ENCODE peak calls at places on chromosomes 3 and 15, in nine cellular contexts. B is tibial nerve, Y is endothelial cell, J is uterus, V is PC-3, W is NB4, Q is cardiac fibroblast, L is choroid plexus epithelial cell, N is mucosa of descending colon. C is an unnamed sample.

GRCh38 chr15:46343527-46343926 is 708.7 kb downstream of the SQOR start:
- DNase-seq in B (no peak), Y (no peak), J (no peak), V (no peak), W (no peak), Q (no peak), L (no peak), N (no peak), C (no peak)

GRCh38 chr15:40008061-40008460 is 30.9 kb downstream of the SRP14 start:
- DNase-seq in B (no peak), Y (no peak), J (no peak), V (no peak), W (no peak), Q (no peak), L (peak), N (no peak), C (no peak)

GRCh38 chr3:187243933-187244564 is 46.8 kb downstream of the RTP1 start:
- DNase-seq in B (peak), Y (no peak), J (no peak), V (peak), W (no peak), Q (peak), L (peak), N (no peak), C (no peak)

GRCh38 chr3:127748754-127749327 is 73.5 kb downstream of the MGLL start:
- DNase-seq in B (no peak), Y (no peak), J (no peak), V (no peak), W (no peak), Q (peak), L (no peak), N (no peak), C (no peak)

GRCh38 chr3:193780810-193781472 is 187.9 kb downstream of the OPA1 start:
- DNase-seq in B (peak), Y (peak), J (peak), V (peak), W (peak), Q (peak), L (peak), N (peak), C (peak)

GRCh38 chr3:51974963-51975856 is at the start of gene ABHD14A:
- DNase-seq in B (no peak), Y (peak), J (peak), V (peak), W (peak), Q (peak), L (peak), N (peak), C (peak)

GRCh38 chr3:120348065-120348980 is 831 bp downstream of the LRRC58 start:
- DNase-seq in B (peak), Y (no peak), J (no peak), V (peak), W (peak), Q (peak), L (peak), N (no peak), C (peak)

GRCh38 chr15:71549100-71549499 is 261.3 kb upstream of the NR2E3 start:
- DNase-seq in B (no peak), Y (no peak), J (no peak), V (no peak), W (no peak), Q (no peak), L (no peak), N (no peak), C (no peak)

GRCh38 chr3:21290557-21290956 is 460.5 kb downstream of the ZNF385D start:
- DNase-seq in B (no peak), Y (no peak), J (no peak), V (peak), W (no peak), Q (peak), L (no peak), N (no peak), C (no peak)

GRCh38 chr15:55823699-55824098 is 80.7 kb upstream of the PRTG start:
- DNase-seq in B (no peak), Y (no peak), J (no peak), V (no peak), W (no peak), Q (peak), L (peak), N (no peak), C (no peak)

GRCh38 chr15:61444585-61444984 is 215.5 kb upstream of the RORA start:
- DNase-seq in B (no peak), Y (no peak), J (no peak), V (no peak), W (no peak), Q (no peak), L (no peak), N (no peak), C (no peak)

GRCh38 chr15:99167201-99167600 is 62.3 kb downstream of the SYNM start:
- DNase-seq in B (no peak), Y (no peak), J (no peak), V (no peak), W (no peak), Q (no peak), L (no peak), N (no peak), C (no peak)

GRCh38 chr15:51775967-51776816 is 24.8 kb downstream of the TMOD2 start:
- DNase-seq in B (peak), Y (peak), J (peak), V (peak), W (peak), Q (peak), L (peak), N (no peak), C (peak)

GRCh38 chr15:64503640-64504039 is 43.3 kb downstream of the ZNF609 start:
- DNase-seq in B (no peak), Y (no peak), J (no peak), V (no peak), W (no peak), Q (no peak), L (no peak), N (no peak), C (no peak)

GRCh38 chr3:190322604-190323240 is 476 bp upstream of the CLDN1 start:
- DNase-seq in B (peak), Y (no peak), J (peak), V (no peak), W (peak), Q (peak), L (peak), N (no peak), C (no peak)

GRCh38 chr15:51349156-51349844 is 7.8 kb downstream of the GLDN start:
- DNase-seq in B (no peak), Y (no peak), J (no peak), V (no peak), W (no peak), Q (peak), L (peak), N (no peak), C (no peak)

GRCh38 chr3:185823280-185824044 is 1.4 kb downstream of the IGF2BP2 start:
- DNase-seq in B (peak), Y (peak), J (peak), V (peak), W (peak), Q (peak), L (peak), N (peak), C (peak)

GRCh38 chr3:16143870-16144568 is 30.5 kb upstream of the GALNT15 start:
- DNase-seq in B (no peak), Y (no peak), J (no peak), V (peak), W (no peak), Q (no peak), L (no peak), N (no peak), C (no peak)

GRCh38 chr15:60462027-60462426 is 16.9 kb downstream of the ICE2 start:
- DNase-seq in B (no peak), Y (no peak), J (no peak), V (no peak), W (no peak), Q (peak), L (peak), N (no peak), C (no peak)

GRCh38 chr15:67024322-67024997 is 40.9 kb upstream of the SMAD3 start:
- DNase-seq in B (peak), Y (no peak), J (peak), V (peak), W (peak), Q (peak), L (peak), N (peak), C (peak)

GRCh38 chr3:57112206-57112605 is 51.7 kb downstream of the SPATA12 start:
- DNase-seq in B (no peak), Y (no peak), J (no peak), V (no peak), W (peak), Q (no peak), L (peak), N (no peak), C (peak)

GRCh38 chr3:72182206-72182605 is 397.3 kb upstream of the PROK2 start:
- DNase-seq in B (no peak), Y (no peak), J (no peak), V (no peak), W (no peak), Q (no peak), L (no peak), N (no peak), C (no peak)

GRCh38 chr15:68232937-68233336 is 3.4 kb upstream of the CLN6 start:
- DNase-seq in B (no peak), Y (no peak), J (no peak), V (no peak), W (peak), Q (no peak), L (no peak), N (no peak), C (no peak)

GRCh38 chr15:45784656-45785055 is 149.8 kb downstream of the SQOR start:
- DNase-seq in B (no peak), Y (no peak), J (no peak), V (peak), W (no peak), Q (peak), L (no peak), N (no peak), C (no peak)

GRCh38 chr15:51312754-51313390 is 25.5 kb downstream of the CYP19A1 start:
- DNase-seq in B (no peak), Y (no peak), J (no peak), V (peak), W (no peak), Q (peak), L (no peak), N (no peak), C (no peak)

GRCh38 chr3:60013241-60013640 is 963.4 kb upstream of the CFAP20DC start:
- DNase-seq in B (no peak), Y (no peak), J (no peak), V (peak), W (no peak), Q (no peak), L (no peak), N (no peak), C (no peak)

GRCh38 chr15:42274693-42274971 is 1.4 kb upstream of the TMEM87A start:
- DNase-seq in B (no peak), Y (no peak), J (no peak), V (no peak), W (peak), Q (no peak), L (no peak), N (peak), C (no peak)

GRCh38 chr3:183526838-183527420 is 28.6 kb downstream of the KLHL6 start:
- DNase-seq in B (no peak), Y (no peak), J (no peak), V (no peak), W (no peak), Q (no peak), L (no peak), N (no peak), C (no peak)

GRCh38 chr3:56694852-56695563 is 11.9 kb upstream of the TASOR start:
- DNase-seq in B (no peak), Y (no peak), J (no peak), V (no peak), W (no peak), Q (no peak), L (no peak), N (no peak), C (no peak)

GRCh38 chr3:152307829-152308474 is 39.2 kb downstream of the MBNL1 start:
- DNase-seq in B (no peak), Y (no peak), J (no peak), V (peak), W (no peak), Q (peak), L (no peak), N (no peak), C (no peak)
- TF ChIP-seq CTCF in B (no peak), Y (no peak), J (no peak), V (no peak), W (no peak), Q (no peak), L (no peak), N (no peak), C (no peak)

GRCh38 chr3:172289583-172289982 is 158.7 kb downstream of the GHSR start:
- DNase-seq in B (peak), Y (peak), J (peak), V (no peak), W (no peak), Q (no peak), L (no peak), N (no peak), C (no peak)
- TF ChIP-seq CTCF in B (no peak), Y (no peak), J (peak), V (peak), W (no peak), Q (peak), L (peak), N (no peak), C (no peak)

GRCh38 chr3:33884204-33884561 is 85.8 kb downstream of the PDCD6IP start:
- DNase-seq in B (no peak), Y (no peak), J (peak), V (peak), W (no peak), Q (peak), L (peak), N (no peak), C (peak)

GRCh38 chr3:33885496-33885895 is 87.1 kb downstream of the PDCD6IP start:
- DNase-seq in B (no peak), Y (no peak), J (no peak), V (no peak), W (no peak), Q (no peak), L (no peak), N (no peak), C (no peak)

GRCh38 chr3:33884701-33885100 is 86.3 kb downstream of the PDCD6IP start:
- DNase-seq in B (no peak), Y (no peak), J (no peak), V (no peak), W (no peak), Q (no peak), L (no peak), N (no peak), C (no peak)

GRCh38 chr3:33887478-33887877 is 89.0 kb downstream of the PDCD6IP start:
- DNase-seq in B (no peak), Y (no peak), J (no peak), V (no peak), W (no peak), Q (no peak), L (no peak), N (no peak), C (no peak)

GRCh38 chr3:33886015-33886414 is 87.6 kb downstream of the PDCD6IP start:
- DNase-seq in B (no peak), Y (no peak), J (no peak), V (no peak), W (no peak), Q (no peak), L (peak), N (no peak), C (no peak)
- TF ChIP-seq CTCF in B (no peak), Y (no peak), J (no peak), V (no peak), W (no peak), Q (no peak), L (no peak), N (no peak), C (no peak)

GRCh38 chr3:197801801-197802504 is 10.9 kb downstream of the LRCH3 start:
- DNase-seq in B (peak), Y (no peak), J (no peak), V (peak), W (peak), Q (peak), L (peak), N (no peak), C (peak)
- TF ChIP-seq CTCF in B (no peak), Y (peak), J (no peak), V (peak), W (peak), Q (peak), L (peak), N (peak), C (peak)

GRCh38 chr3:40524571-40525285 is at the start of gene ZNF621:
- DNase-seq in B (peak), Y (peak), J (peak), V (peak), W (peak), Q (peak), L (peak), N (peak), C (peak)

GRCh38 chr3:40521254-40521653 is 3.5 kb upstream of the ZNF621 start:
- DNase-seq in B (no peak), Y (no peak), J (no peak), V (no peak), W (no peak), Q (no peak), L (no peak), N (no peak), C (no peak)

GRCh38 chr3:40528426-40528825 is 3.7 kb downstream of the ZNF621 start:
- DNase-seq in B (no peak), Y (no peak), J (no peak), V (no peak), W (no peak), Q (no peak), L (no peak), N (no peak), C (no peak)

GRCh38 chr3:40523781-40524180 is 979 bp upstream of the ZNF621 start:
- DNase-seq in B (no peak), Y (no peak), J (no peak), V (peak), W (peak), Q (peak), L (no peak), N (no peak), C (no peak)

DNA sequence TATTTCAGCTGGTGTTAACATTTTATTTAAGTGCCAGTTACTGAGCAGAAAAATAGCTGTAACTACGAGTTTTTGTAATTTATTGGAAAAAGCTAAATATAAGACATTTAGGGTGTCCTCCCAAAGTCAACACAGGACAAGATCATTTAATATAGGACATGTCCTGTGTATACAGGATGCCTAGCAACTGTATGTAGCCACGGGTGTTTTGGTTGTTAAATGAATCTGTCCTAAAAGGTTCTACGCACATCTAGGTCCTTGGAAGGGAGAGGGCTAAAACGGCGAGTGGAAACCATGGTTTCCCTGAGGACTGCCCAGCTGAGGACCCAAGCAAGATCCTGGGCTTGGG is 564 bp upstream of the ZNF621 start:
- DNase-seq in B (no peak), Y (no peak), J (no peak), V (no peak), W (no peak), Q (no peak), L (peak), N (no peak), C (no peak)
- TF ChIP-seq CTCF in B (no peak), Y (no peak), J (no peak), V (no peak), W (no peak), Q (no peak), L (no peak), N (no peak), C (no peak)

DNA sequence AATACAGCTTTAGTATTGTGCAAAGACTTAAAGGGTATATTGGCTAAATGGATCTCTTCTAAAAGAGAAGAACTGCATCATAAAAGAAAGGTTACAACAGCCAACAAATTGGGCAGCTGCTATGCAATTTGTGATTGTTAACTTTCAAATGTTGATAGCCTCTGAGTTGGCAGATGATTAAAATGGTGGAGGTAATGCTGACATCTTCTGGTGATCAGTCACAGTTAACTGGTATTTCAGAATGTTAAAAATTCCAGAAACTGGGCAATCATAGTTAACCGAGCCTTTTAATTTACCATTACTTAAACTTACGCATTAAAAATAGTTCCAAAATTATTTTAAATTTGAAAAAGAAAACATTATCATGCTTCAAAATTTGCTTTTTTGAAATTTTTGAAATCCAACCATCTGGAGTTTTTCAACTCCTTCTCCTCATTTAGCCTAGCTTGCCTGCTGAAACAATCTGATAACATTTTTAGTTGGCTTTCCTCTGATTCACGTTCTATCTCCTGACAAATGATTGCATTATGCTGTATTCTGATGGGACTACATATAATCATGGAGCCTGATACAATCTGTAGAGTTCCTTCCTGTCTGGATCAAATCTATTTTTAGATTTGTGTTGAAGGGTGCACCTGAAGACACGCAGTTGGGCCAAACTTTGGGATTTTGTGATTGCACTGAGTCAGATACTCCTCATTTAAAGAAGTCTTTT is 144.0 kb upstream of the PDZRN3 start:
- DNase-seq in B (no peak), Y (no peak), J (no peak), V (no peak), W (no peak), Q (no peak), L (peak), N (no peak), C (no peak)
- TF ChIP-seq CTCF in B (no peak), Y (no peak), J (no peak), V (no peak), W (no peak), Q (no peak), L (peak), N (no peak), C (no peak)

GRCh38 chr15:49212897-49213296 is 42.9 kb downstream of the GALK2 start:
- DNase-seq in B (no peak), Y (no peak), J (no peak), V (peak), W (no peak), Q (no peak), L (no peak), N (no peak), C (no peak)

DNA sequence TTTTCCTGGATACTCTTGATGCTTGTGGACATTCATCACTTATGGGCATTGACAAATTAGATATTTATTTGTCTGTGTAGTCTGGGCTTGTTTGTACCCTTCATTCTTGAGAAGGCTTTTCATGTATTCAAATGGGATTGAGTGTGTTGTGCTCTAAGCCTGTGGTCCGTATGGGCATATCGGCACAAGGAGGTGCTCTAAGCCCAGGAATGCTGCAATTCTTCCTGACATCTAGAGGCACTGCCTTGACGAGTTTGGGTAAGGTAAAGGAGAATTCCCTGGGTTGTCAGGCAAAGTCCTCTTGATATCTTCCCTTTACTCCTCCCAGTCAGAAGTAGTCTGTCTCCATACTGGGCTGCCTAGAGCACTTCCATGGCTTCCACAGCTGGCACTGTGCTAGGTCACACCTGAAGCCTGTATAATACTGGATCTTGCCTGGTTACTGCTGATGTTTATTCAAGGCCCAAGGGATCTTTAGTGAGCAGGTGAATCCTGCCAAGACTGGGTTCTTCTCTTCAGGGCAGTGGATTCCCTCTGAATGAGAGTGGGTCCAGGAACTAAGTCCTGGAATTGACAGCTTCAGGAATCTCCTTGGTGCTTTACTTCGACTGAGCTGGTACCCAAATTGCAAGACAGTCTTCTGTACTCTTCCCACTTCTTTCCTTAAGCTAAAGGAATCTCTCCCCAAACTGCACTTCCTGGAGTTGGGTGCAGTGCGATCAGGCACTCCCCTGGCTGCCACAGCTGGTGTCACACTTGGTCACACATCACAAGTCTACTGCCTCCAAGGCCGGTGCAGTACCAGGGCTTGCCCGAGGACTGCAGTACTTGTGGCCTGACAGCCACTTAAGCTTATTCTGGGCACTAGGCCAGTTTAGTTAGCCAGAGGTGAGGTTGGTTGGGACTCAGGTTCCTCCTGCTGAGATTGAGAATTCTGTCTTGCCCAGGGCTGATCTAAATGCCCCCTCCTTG is 46.0 kb downstream of the GALK2 start:
- DNase-seq in B (no peak), Y (no peak), J (no peak), V (peak), W (no peak), Q (no peak), L (peak), N (no peak), C (no peak)
- TF ChIP-seq CTCF in B (no peak), Y (no peak), J (no peak), V (no peak), W (no peak), Q (no peak), L (peak), N (no peak), C (no peak)

GRCh38 chr3:46663611-46664135 is 29.8 kb downstream of the ALS2CL start:
- DNase-seq in B (no peak), Y (peak), J (no peak), V (peak), W (peak), Q (no peak), L (peak), N (no peak), C (no peak)
- TF ChIP-seq CTCF in B (no peak), Y (no peak), J (no peak), V (peak), W (no peak), Q (no peak), L (peak), N (no peak), C (peak)